ENCODE peak calls at places on chromosomes 11 and 22, in five cellular contexts. X, N, O, D and I are unnamed samples.

GRCh38 chr11:123543796-123544195 is 110.6 kb downstream of the SCN3B start:
- DNase-seq in X (no peak), N (no peak), O (no peak), D (no peak), I (no peak)

GRCh38 chr11:62539238-62539925 is 7.2 kb downstream of the AHNAK start:
- DNase-seq in X (peak), N (peak), O (peak), D (no peak), I (no peak)

GRCh38 chr11:15670520-15671070 is 555.9 kb downstream of the INSC start:
- DNase-seq in X (no peak), N (no peak), O (no peak), D (no peak), I (no peak)

GRCh38 chr11:27673979-27674663 is 26.1 kb downstream of the BDNF start:
- DNase-seq in X (no peak), N (no peak), O (no peak), D (no peak), I (no peak)

GRCh38 chr11:34052036-34052607 is 591 bp downstream of the CAPRIN1 start:
- DNase-seq in X (peak), N (peak), O (peak), D (peak), I (peak)

GRCh38 chr11:88195908-88196307 is 20.7 kb upstream of the RAB38 start:
- DNase-seq in X (no peak), N (no peak), O (no peak), D (no peak), I (no peak)

GRCh38 chr11:116224889-116225200 is 547.9 kb downstream of the BUD13 start:
- DNase-seq in X (no peak), N (no peak), O (no peak), D (no peak), I (no peak)

GRCh38 chr11:57273448-57274058 is 36.5 kb upstream of the APLNR start:
- DNase-seq in X (no peak), N (no peak), O (no peak), D (no peak), I (peak)

GRCh38 chr11:118338637-118339061 is 3.9 kb downstream of the CD3D start:
- DNase-seq in X (no peak), N (no peak), O (no peak), D (peak), I (no peak)

GRCh38 chr11:107591446-107592236 is 694 bp downstream of the ELMOD1 start:
- DNase-seq in X (no peak), N (no peak), O (no peak), D (no peak), I (no peak)

GRCh38 chr11:64340671-64341335 is 799 bp downstream of the CCDC88B start:
- DNase-seq in X (no peak), N (peak), O (no peak), D (peak), I (no peak)

GRCh38 chr11:86447763-86448480 is 73.2 kb downstream of the CCDC81 start:
- DNase-seq in X (no peak), N (no peak), O (no peak), D (no peak), I (no peak)

GRCh38 chr22:17265649-17266248 is 46.5 kb upstream of the ADA2 start:
- DNase-seq in X (no peak), N (no peak), O (no peak), D (no peak), I (no peak)

GRCh38 chr11:36345535-36346141 is 49.5 kb downstream of the PRR5L start:
- DNase-seq in X (no peak), N (no peak), O (no peak), D (no peak), I (no peak)

GRCh38 chr11:101428918-101429317 is 154.9 kb downstream of the TRPC6 start:
- DNase-seq in X (no peak), N (no peak), O (peak), D (no peak), I (no peak)

GRCh38 chr22:24424001-24424900 is 3.1 kb upstream of the ADORA2A start:
- DNase-seq in X (no peak), N (no peak), O (no peak), D (no peak), I (no peak)

GRCh38 chr11:42407379-42407778 is 904.4 kb upstream of the API5 start:
- DNase-seq in X (no peak), N (no peak), O (no peak), D (no peak), I (no peak)

GRCh38 chr11:70110538-70111055 is 32.5 kb downstream of the ANO1 start:
- DNase-seq in X (no peak), N (no peak), O (no peak), D (no peak), I (no peak)

GRCh38 chr11:104522650-104523049 is 358.7 kb upstream of the PDGFD start:
- DNase-seq in X (no peak), N (no peak), O (no peak), D (no peak), I (no peak)

GRCh38 chr11:106202935-106203620 is 125.6 kb downstream of the AASDHPPT start:
- DNase-seq in X (no peak), N (no peak), O (no peak), D (no peak), I (no peak)

GRCh38 chr11:66950113-66950535 is 8.1 kb downstream of the PC start:
- DNase-seq in X (no peak), N (no peak), O (peak), D (no peak), I (peak)

GRCh38 chr11:67648796-67649613 is 1.5 kb downstream of the ACY3 start:
- DNase-seq in X (no peak), N (no peak), O (no peak), D (peak), I (no peak)

GRCh38 chr11:126084608-126084912 is 21.9 kb upstream of the CDON start:
- DNase-seq in X (no peak), N (no peak), O (no peak), D (no peak), I (peak)

GRCh38 chr22:21766933-21767462 is 31.4 kb upstream of the YPEL1 start:
- DNase-seq in X (no peak), N (no peak), O (no peak), D (peak), I (no peak)

GRCh38 chr11:2933376-2934056 is 4.3 kb upstream of the PHLDA2 start:
- DNase-seq in X (no peak), N (peak), O (peak), D (no peak), I (peak)

GRCh38 chr22:32576553-32577255 is 102.1 kb downstream of the FBXO7 start:
- DNase-seq in X (no peak), N (no peak), O (no peak), D (no peak), I (peak)

GRCh38 chr11:10455637-10456487 is 798 bp downstream of the AMPD3 start:
- DNase-seq in X (peak), N (peak), O (peak), D (peak), I (no peak)

GRCh38 chr11:117856252-117856651 is 20.2 kb downstream of the FXYD6 start:
- DNase-seq in X (peak), N (no peak), O (no peak), D (no peak), I (peak)

GRCh38 chr22:30270841-30271240 is 4.2 kb upstream of the OSM start:
- DNase-seq in X (no peak), N (no peak), O (no peak), D (no peak), I (peak)

GRCh38 chr11:17846852-17847453 is 112.4 kb downstream of the KCNC1 start:
- DNase-seq in X (no peak), N (no peak), O (peak), D (no peak), I (no peak)

GRCh38 chr11:70511345-70511744 is 113.0 kb downstream of the CTTN start:
- DNase-seq in X (no peak), N (no peak), O (no peak), D (no peak), I (no peak)

GRCh38 chr11:111777094-111778046 is 11.2 kb upstream of the PPP2R1B start:
- DNase-seq in X (no peak), N (no peak), O (peak), D (no peak), I (peak)

GRCh38 chr11:3156282-3156660 is 8.8 kb downstream of the OSBPL5 start:
- DNase-seq in X (no peak), N (peak), O (no peak), D (no peak), I (no peak)

GRCh38 chr11:64759722-64760719 is at the start of gene PYGM:
- DNase-seq in X (peak), N (peak), O (no peak), D (no peak), I (no peak)

GRCh38 chr11:12222099-12222751 is 111.8 kb downstream of the MICAL2 start:
- DNase-seq in X (peak), N (peak), O (no peak), D (no peak), I (no peak)

GRCh38 chr22:48677621-48678020 is 1150.1 kb downstream of the BRD1 start:
- DNase-seq in X (no peak), N (no peak), O (no peak), D (no peak), I (no peak)

GRCh38 chr22:50146440-50147228 is 23.9 kb upstream of the PANX2 start:
- DNase-seq in X (peak), N (peak), O (peak), D (no peak), I (no peak)

GRCh38 chr22:36395922-36396321 is 8.2 kb upstream of the MYH9 start:
- DNase-seq in X (no peak), N (no peak), O (peak), D (no peak), I (no peak)

GRCh38 chr22:36065462-36065774 is 36.8 kb upstream of the RBFOX2 start:
- DNase-seq in X (no peak), N (no peak), O (no peak), D (no peak), I (no peak)

GRCh38 chr11:38824573-38824972 is 2226.5 kb upstream of the RAG2 start:
- DNase-seq in X (no peak), N (no peak), O (peak), D (no peak), I (no peak)
- TF ChIP-seq CTCF in X (no peak), N (no peak), O (no peak), D (no peak), I (no peak)

DNA sequence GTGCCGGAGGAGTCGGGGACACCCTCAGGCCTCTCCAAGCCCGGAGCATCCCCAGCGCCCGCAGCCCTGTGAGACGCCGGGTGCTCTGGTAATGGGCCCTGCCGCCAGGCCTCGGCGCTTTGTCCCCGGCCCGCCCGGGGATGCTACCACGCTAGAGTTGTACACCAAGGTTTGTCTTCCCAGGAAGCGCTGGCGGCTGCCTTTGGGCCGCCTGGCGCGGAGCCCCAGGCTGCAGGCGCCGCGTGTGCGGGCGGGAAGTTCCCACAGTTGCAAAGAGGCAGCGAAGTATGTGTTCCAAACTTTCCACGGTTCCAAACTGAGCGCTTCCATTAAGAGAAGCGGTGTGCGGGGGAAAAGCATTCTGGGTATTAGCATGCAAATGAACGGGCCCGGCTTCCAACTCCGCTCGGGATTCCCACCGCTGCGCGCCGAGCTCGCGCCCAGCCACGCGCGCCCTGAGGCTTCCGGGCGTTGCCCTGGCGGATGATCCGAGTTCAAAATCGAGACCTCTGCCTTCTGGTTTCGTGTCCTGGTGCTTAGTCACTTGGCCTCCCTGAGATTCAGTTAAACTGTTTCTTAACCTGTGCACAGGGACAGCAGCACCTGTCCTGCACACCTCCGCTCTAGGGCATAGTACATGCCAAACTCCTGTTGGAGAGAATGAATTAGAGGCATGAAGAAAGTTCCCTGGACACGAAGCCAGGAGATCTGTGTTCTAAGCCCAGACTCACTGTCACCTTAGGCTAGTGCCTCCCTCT is 1.3 kb upstream of the PATZ1 start:
- DNase-seq in X (peak), N (peak), O (peak), D (peak), I (peak)
- TF ChIP-seq POLR2A in X (no peak), N (no peak), O (no peak), D (no peak), I (no peak)

GRCh38 chr11:31199403-31199802 is 170.1 kb downstream of the DCDC1 start:
- DNase-seq in X (no peak), N (no peak), O (no peak), D (no peak), I (no peak)
- H3K4me3 ChIP-seq in X (no peak), N (no peak), O (no peak), D (no peak), I (no peak)

DNA sequence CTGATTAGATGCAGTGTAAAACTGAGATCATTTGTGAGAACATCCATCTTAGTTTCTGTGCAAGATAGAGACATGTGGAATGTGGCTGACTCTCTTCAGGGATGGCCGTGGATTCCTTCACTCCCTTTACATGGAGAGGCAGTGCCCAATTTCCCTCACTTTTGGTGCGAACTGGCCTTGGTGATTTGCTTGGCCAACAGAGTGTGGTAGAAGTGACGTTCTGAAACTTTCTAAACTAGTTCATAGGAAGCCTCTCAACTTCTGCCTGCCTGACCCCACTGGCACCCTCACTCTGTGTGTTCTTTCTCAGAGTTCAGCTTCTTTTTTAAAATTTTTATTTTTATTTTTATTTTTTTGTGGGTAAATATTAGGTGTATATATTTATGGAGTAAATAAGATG is 9.9 kb upstream of the SYT13 start:
- DNase-seq in X (no peak), N (no peak), O (no peak), D (no peak), I (no peak)
- TF ChIP-seq CTCF in X (no peak), N (no peak), O (no peak), D (no peak), I (no peak)

GRCh38 chr11:45884596-45885185 is 760 bp upstream of the MAPK8IP1 start:
- DNase-seq in X (no peak), N (no peak), O (no peak), D (no peak), I (no peak)
- TF ChIP-seq POLR2A in X (no peak), N (no peak), O (no peak), D (no peak), I (no peak)

GRCh38 chr11:13965337-13965736 is 2.8 kb downstream of the SPON1 start:
- DNase-seq in X (no peak), N (no peak), O (no peak), D (no peak), I (no peak)
- H3K4me3 ChIP-seq in X (no peak), N (no peak), O (no peak), D (peak), I (no peak)

GRCh38 chr11:133790995-133791394 is 54.3 kb downstream of the SPATA19 start:
- DNase-seq in X (no peak), N (no peak), O (no peak), D (no peak), I (no peak)
- TF ChIP-seq CTCF in X (no peak), N (no peak), O (no peak), D (no peak), I (no peak)

DNA sequence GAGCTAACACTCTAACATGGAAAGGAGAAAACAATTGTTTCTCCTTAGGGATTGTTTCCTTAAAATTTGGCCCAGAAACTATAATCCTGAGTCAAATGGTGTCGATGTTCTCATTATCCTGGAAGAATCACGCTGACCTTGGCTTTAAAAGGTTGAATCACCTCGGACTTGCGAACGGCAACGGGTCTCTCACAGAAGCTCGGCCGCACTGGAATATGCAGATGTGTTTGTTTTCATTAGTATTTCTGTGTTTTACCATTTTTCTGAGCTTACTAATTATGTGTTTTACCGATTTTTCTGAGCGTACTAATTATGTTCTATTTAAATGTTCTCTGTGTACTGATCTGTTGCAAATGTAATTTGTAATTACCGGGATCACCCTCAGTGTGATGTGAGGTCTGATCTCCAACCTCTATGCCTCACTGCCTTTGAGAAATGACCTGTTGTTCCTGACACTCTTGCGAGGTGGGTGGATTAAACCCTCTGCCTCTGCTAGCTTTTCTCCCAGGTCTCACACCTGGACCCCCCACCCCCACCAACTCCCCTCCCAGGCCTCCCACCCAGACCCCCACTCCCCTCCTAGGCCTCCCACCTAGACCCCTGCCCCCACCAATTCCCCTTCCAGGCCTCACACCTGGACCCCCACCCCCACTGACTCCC is 38.3 kb upstream of the BRSK2 start:
- DNase-seq in X (no peak), N (peak), O (peak), D (no peak), I (no peak)
- TF ChIP-seq POLR2A in X (no peak), N (no peak), O (peak), D (no peak), I (no peak)

GRCh38 chr11:120142072-120142423 is 4.1 kb upstream of the TRIM29 start:
- DNase-seq in X (no peak), N (no peak), O (no peak), D (no peak), I (peak)
- H3K4me3 ChIP-seq in X (no peak), N (no peak), O (no peak), D (no peak), I (no peak)